ENCODE peak calls at places on chromosomes 7 and 10, in nine cellular contexts. G is RWPE1; T is heart left ventricle; L is mesothelial cell of epicardium; C is hepatocyte; H is neural crest cell; M is tibial nerve; S is sigmoid colon; Y is CD8-positive, alpha-beta T cell. W is an unnamed sample.

GRCh38 chr10:113415246-113415645 is 137.6 kb upstream of the HABP2 start:
- DNase-seq in M (no peak), H (no peak), L (no peak), Y (no peak), T (no peak), S (no peak), C (no peak), G (no peak), W (no peak)

GRCh38 chr7:105261689-105262088 is 127.0 kb downstream of the SRPK2 start:
- DNase-seq in S (no peak), Y (no peak), L (no peak), M (no peak), G (no peak), C (no peak), H (no peak), T (no peak), W (no peak)

GRCh38 chr7:76303057-76303828 is 770 bp downstream of the HSPB1 start:
- DNase-seq in H (peak), G (peak), C (peak), M (peak), L (peak), S (peak), T (peak), Y (peak), W (peak)

GRCh38 chr10:71271626-71272025 is 47.4 kb upstream of the SLC29A3 start:
- DNase-seq in H (no peak), C (no peak), G (no peak), S (no peak), T (no peak), L (no peak), Y (no peak), M (no peak), W (no peak)

GRCh38 chr7:31027161-31027965 is 24.7 kb upstream of the ADCYAP1R1 start:
- DNase-seq in S (peak), T (peak), M (no peak), H (peak), C (peak), Y (no peak), L (no peak), G (no peak), W (peak)

GRCh38 chr7:131111-132094 is 61.0 kb upstream of the FAM20C start:
- DNase-seq in C (peak), M (no peak), H (no peak), Y (no peak), T (peak), L (no peak), S (peak), G (no peak), W (no peak)

GRCh38 chr7:114415054-114415997 is 711 bp downstream of the FOXP2 start:
- DNase-seq in L (no peak), G (no peak), C (no peak), H (no peak), S (no peak), T (no peak), Y (no peak), M (no peak), W (no peak)

GRCh38 chr10:80457554-80458262 is 3.6 kb downstream of the TSPAN14 start:
- DNase-seq in H (no peak), L (no peak), S (no peak), Y (no peak), M (no peak), T (no peak), C (no peak), G (no peak), W (no peak)

GRCh38 chr7:74006451-74007259 is 21.3 kb upstream of the ELN start:
- DNase-seq in S (no peak), T (no peak), M (no peak), C (peak), H (no peak), G (no peak), Y (no peak), L (no peak), W (no peak)

GRCh38 chr7:72445075-72445474 is 32.9 kb upstream of the CALN1 start:
- DNase-seq in L (no peak), H (no peak), T (no peak), G (no peak), M (no peak), C (no peak), S (no peak), Y (no peak), W (no peak)

GRCh38 chr7:102321351-102322201 is 34.7 kb downstream of the SPDYE6 start:
- DNase-seq in L (no peak), S (no peak), M (peak), H (peak), T (no peak), Y (no peak), G (no peak), C (peak), W (peak)

GRCh38 chr7:132347129-132347528 is 229.1 kb downstream of the PLXNA4 start:
- DNase-seq in Y (no peak), M (no peak), S (no peak), C (no peak), G (no peak), L (no peak), H (no peak), T (no peak), W (no peak)

GRCh38 chr7:36487756-36488336 is 98.2 kb downstream of the ANLN start:
- DNase-seq in C (peak), M (no peak), S (no peak), H (no peak), G (peak), L (no peak), T (no peak), Y (no peak), W (no peak)

GRCh38 chr10:93947055-93947454 is 46.7 kb upstream of the PLCE1 start:
- DNase-seq in Y (no peak), M (no peak), T (peak), C (peak), S (no peak), L (no peak), G (no peak), H (no peak), W (no peak)

GRCh38 chr7:64625114-64626082 is 40.5 kb upstream of the ZNF107 start:
- DNase-seq in L (no peak), M (no peak), S (no peak), C (no peak), H (no peak), T (no peak), G (peak), Y (no peak), W (no peak)

GRCh38 chr10:88154596-88155250 is 291.3 kb downstream of the PTEN start:
- DNase-seq in Y (no peak), M (no peak), T (no peak), H (no peak), L (no peak), C (no peak), S (no peak), G (no peak), W (no peak)

GRCh38 chr7:98372993-98373392 is 27.9 kb downstream of the BAIAP2L1 start:
- DNase-seq in C (no peak), Y (no peak), S (no peak), G (peak), T (no peak), H (no peak), M (no peak), L (no peak), W (no peak)

GRCh38 chr7:86149266-86149665 is 494.4 kb upstream of the GRM3 start:
- DNase-seq in S (no peak), C (no peak), G (no peak), T (no peak), M (no peak), L (no peak), Y (no peak), H (no peak), W (no peak)

GRCh38 chr10:97123713-97124112 is 62.0 kb downstream of the SLIT1 start:
- DNase-seq in S (peak), H (no peak), G (no peak), T (no peak), Y (no peak), M (no peak), C (no peak), L (no peak), W (no peak)

GRCh38 chr7:71904486-71904885 is 507.7 kb downstream of the CALN1 start:
- DNase-seq in G (no peak), M (no peak), L (no peak), T (no peak), C (no peak), Y (no peak), S (no peak), H (no peak), W (no peak)

GRCh38 chr10:119401671-119402395 is 140.7 kb downstream of the RGS10 start:
- DNase-seq in M (peak), L (no peak), G (peak), H (no peak), C (peak), T (peak), Y (no peak), S (peak), W (no peak)

GRCh38 chr10:105239311-105240215 is 598.5 kb downstream of the SORCS3 start:
- DNase-seq in G (no peak), C (no peak), L (no peak), M (no peak), Y (no peak), H (no peak), T (no peak), S (no peak), W (no peak)

GRCh38 chr10:77386833-77387232 is 250.8 kb downstream of the KCNMA1 start:
- DNase-seq in L (no peak), S (no peak), Y (no peak), M (no peak), T (no peak), C (peak), H (no peak), G (no peak), W (no peak)

GRCh38 chr10:117004627-117005453 is at the start of gene SHTN1:
- DNase-seq in H (peak), S (peak), C (peak), L (peak), M (peak), Y (no peak), G (peak), T (peak), W (peak)

GRCh38 chr7:128217972-128218652 is 23.0 kb upstream of the LEP start:
- DNase-seq in G (no peak), H (no peak), Y (no peak), M (no peak), S (peak), L (no peak), C (no peak), T (no peak), W (peak)

GRCh38 chr7:117597755-117598154 is 117.9 kb downstream of the CFTR start:
- DNase-seq in H (no peak), L (no peak), Y (no peak), G (no peak), S (no peak), M (no peak), T (no peak), C (no peak), W (no peak)

GRCh38 chr10:98310721-98311120 is 42.7 kb upstream of the LOXL4 start:
- DNase-seq in C (no peak), L (no peak), G (no peak), H (no peak), M (no peak), S (no peak), T (no peak), Y (no peak), W (no peak)

GRCh38 chr10:23418051-23418681 is 20.7 kb upstream of the OTUD1 start:
- DNase-seq in T (no peak), M (no peak), Y (no peak), S (no peak), L (no peak), C (no peak), H (no peak), G (no peak), W (no peak)

GRCh38 chr10:123974406-123974805 is 82.8 kb upstream of the CPXM2 start:
- DNase-seq in T (no peak), L (no peak), S (no peak), Y (no peak), G (peak), M (no peak), H (no peak), C (peak), W (no peak)

GRCh38 chr10:99329238-99329890 is at the start of gene CNNM1:
- DNase-seq in H (peak), M (no peak), C (peak), Y (no peak), L (peak), T (no peak), S (peak), G (peak), W (peak)

GRCh38 chr7:28155019-28155660 is 25.5 kb downstream of the JAZF1 start:
- DNase-seq in H (no peak), T (no peak), M (no peak), C (no peak), S (no peak), Y (no peak), L (no peak), G (no peak), W (no peak)

GRCh38 chr7:135253851-135254815 is 20.5 kb downstream of the STRA8 start:
- DNase-seq in T (peak), Y (no peak), S (peak), G (peak), L (no peak), C (peak), H (no peak), M (peak), W (no peak)

DNA sequence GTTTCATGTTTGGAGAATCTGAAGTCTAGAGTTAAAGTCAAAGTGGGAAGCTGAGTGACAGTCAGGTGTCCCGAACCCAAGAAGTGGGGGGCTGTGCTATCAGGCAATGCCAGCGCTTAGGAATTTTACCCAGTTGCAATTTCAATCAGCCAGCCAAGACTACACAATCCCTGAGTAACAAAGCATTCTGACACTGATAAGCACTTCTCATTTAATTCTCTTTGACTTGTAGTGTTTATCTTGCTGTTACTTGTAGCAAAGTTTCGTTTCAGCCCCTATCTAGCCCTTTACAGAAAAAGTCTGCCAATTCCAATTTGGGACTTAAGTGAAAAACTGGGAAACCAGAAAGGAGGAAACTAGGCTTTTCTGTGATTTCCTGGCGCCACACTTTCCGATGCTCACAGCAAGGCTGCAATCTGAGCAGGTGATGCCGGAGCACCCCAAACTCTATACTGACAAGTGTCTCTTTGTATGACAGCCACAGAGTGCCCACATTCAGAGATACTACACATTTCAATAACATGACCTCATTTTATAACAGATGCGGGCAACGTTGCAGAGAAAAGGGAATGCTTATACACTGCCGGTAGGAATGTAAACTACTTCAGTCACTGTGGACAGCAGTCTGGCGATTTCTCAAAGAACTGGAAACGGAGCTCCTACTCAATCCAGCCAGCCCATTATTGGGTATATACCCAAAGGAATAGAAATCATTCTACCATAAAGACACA is 61.0 kb downstream of the ITIH5 start:
- DNase-seq in Y (no peak), C (peak), T (no peak), H (no peak), M (no peak), S (no peak), L (no peak), G (no peak), W (no peak)
- TF ChIP-seq CTCF in Y (no peak), C (peak), T (no peak), H (no peak), M (no peak), S (peak), L (no peak), G (no peak), W (no peak)

GRCh38 chr10:103916901-103917300 is 1.1 kb downstream of the STN1 start:
- DNase-seq in G (peak), H (no peak), C (no peak), L (no peak), Y (no peak), S (no peak), M (no peak), T (no peak), W (no peak)

GRCh38 chr10:103919648-103920025 is 1.7 kb upstream of the STN1 start:
- DNase-seq in Y (no peak), H (no peak), M (no peak), G (no peak), C (no peak), T (no peak), S (no peak), L (no peak), W (no peak)

GRCh38 chr10:103916254-103916653 is 1.7 kb downstream of the STN1 start:
- DNase-seq in C (no peak), Y (no peak), T (no peak), L (no peak), H (no peak), S (no peak), M (no peak), G (no peak), W (no peak)

GRCh38 chr10:103917326-103918052 is 495 bp downstream of the STN1 start:
- DNase-seq in C (peak), Y (no peak), M (peak), H (peak), L (no peak), T (peak), G (peak), S (peak), W (peak)

GRCh38 chr10:103918053-103918846 is at the start of gene STN1:
- DNase-seq in L (peak), T (peak), H (peak), G (peak), Y (peak), S (peak), C (peak), M (peak), W (peak)
- TF ChIP-seq CTCF in L (no peak), T (no peak), H (peak), G (no peak), Y (no peak), S (no peak), C (no peak), M (no peak), W (peak)

GRCh38 chr7:130721486-130722277 is 12.3 kb downstream of the KLF14 start:
- DNase-seq in H (peak), L (peak), S (peak), M (peak), Y (peak), T (peak), C (peak), G (no peak), W (peak)
- TF ChIP-seq CTCF in H (peak), L (no peak), S (peak), M (peak), Y (no peak), T (peak), C (peak), G (peak), W (no peak)

GRCh38 chr7:154833839-154834238 is 169.1 kb downstream of the PAXIP1 start:
- DNase-seq in S (no peak), G (no peak), Y (no peak), C (no peak), H (no peak), L (no peak), M (no peak), T (no peak), W (no peak)

GRCh38 chr7:154837622-154838021 is 165.3 kb downstream of the PAXIP1 start:
- DNase-seq in L (no peak), H (no peak), S (no peak), Y (no peak), C (no peak), T (no peak), M (no peak), G (no peak), W (no peak)

GRCh38 chr7:154837087-154837486 is 165.8 kb downstream of the PAXIP1 start:
- DNase-seq in S (no peak), H (no peak), Y (no peak), M (no peak), T (no peak), L (no peak), G (no peak), C (no peak), W (no peak)

GRCh38 chr7:154835924-154836529 is 166.9 kb downstream of the PAXIP1 start:
- DNase-seq in L (no peak), T (no peak), Y (no peak), H (no peak), C (no peak), S (no peak), G (no peak), M (no peak), W (no peak)

GRCh38 chr7:154832557-154833138 is 170.3 kb downstream of the PAXIP1 start:
- DNase-seq in G (no peak), Y (no peak), S (no peak), H (no peak), T (no peak), M (no peak), C (peak), L (no peak), W (no peak)
- TF ChIP-seq CTCF in G (no peak), Y (no peak), S (no peak), H (peak), T (no peak), M (no peak), C (peak), L (no peak), W (no peak)

GRCh38 chr7:33050425-33051318 is 11.9 kb downstream of the NT5C3A start:
- DNase-seq in H (no peak), L (no peak), M (no peak), C (peak), Y (no peak), G (peak), T (no peak), S (no peak), W (no peak)
- TF ChIP-seq CTCF in H (peak), L (peak), M (peak), C (peak), Y (peak), G (peak), T (peak), S (peak), W (peak)

DNA sequence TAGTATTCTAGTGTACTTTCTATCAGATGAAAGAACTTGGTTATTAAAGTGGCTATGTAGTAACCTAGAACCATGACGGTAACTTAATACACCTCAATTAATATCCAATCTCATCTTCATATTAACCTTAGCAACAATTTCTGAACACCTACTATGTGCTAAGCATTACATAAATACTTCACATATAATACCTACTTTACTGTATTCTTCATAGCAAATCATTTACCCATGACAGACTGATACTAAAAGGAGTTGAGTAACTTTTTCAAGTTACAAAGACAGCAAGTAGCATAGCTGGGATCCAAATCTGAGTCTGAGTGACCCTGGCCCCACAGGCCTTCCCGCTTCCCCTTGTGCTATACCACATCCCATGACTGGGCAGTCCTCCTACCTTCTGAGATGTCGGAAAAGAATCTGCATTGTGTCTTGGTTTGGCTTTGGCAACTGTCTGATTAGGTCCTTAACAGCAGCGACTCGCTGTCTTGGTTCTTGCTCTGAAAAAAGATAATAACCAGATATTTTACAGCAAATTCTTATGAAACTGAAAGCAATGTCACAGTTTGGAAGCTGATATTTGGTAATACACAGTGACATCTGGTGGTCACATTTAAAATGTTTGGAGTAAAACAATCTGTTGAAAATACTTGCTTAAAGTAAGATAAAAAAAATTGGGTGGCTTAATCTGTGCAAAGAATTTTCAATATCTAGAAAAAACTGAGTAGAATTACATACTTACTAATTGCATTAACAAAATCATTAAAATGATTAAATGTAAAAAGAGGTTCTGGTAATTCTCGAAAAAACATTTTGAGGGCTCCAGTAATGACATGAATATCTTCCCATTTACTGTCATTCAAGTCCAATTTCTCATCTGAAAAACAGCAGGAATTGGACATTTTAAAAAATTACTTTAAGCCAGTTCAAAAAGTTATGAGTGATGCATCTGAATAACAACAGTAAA is 120.1 kb downstream of the ARHGAP12 start:
- DNase-seq in G (no peak), C (peak), L (no peak), S (peak), H (no peak), T (peak), M (no peak), Y (no peak), W (no peak)
- TF ChIP-seq CTCF in G (peak), C (peak), L (peak), S (peak), H (peak), T (peak), M (peak), Y (peak), W (peak)

GRCh38 chr7:3067193-3067592 is 23.5 kb upstream of the CARD11 start:
- DNase-seq in H (no peak), L (no peak), S (no peak), C (no peak), T (no peak), G (no peak), Y (no peak), M (no peak), W (no peak)
- TF ChIP-seq CTCF in H (no peak), L (no peak), S (no peak), C (no peak), T (no peak), G (no peak), Y (no peak), M (no peak), W (no peak)

W was measured in glutamatergic neuron.